ENCODE peak calls at places on chromosomes 5 and 9, in four cellular contexts. R is K562, C is H1, F is SK-N-SH. E is an unnamed sample.

GRCh38 chr5:1805736-1806135 is 4.5 kb downstream of the NDUFS6 start:
- DNase-seq in R (no peak), F (no peak), C (no peak), E (no peak)

GRCh38 chr5:172715421-172715780 is 55.6 kb downstream of the DUSP1 start:
- DNase-seq in R (no peak), C (no peak), F (no peak), E (no peak)

GRCh38 chr5:58041884-58042283 is 418.0 kb downstream of the PLK2 start:
- DNase-seq in C (no peak), F (no peak), R (no peak), E (no peak)

GRCh38 chr9:32665101-32665500 is 29.6 kb upstream of the TAF1L start:
- DNase-seq in C (no peak), F (no peak), R (no peak), E (no peak)

GRCh38 chr9:131470581-131470991 is 32.1 kb upstream of the POMT1 start:
- DNase-seq in C (no peak), R (no peak), F (no peak), E (no peak)

GRCh38 chr5:93304851-93305250 is 276.2 kb downstream of the NR2F1-AS1 start:
- DNase-seq in C (no peak), F (no peak), R (no peak), E (no peak)

GRCh38 chr5:90940227-90940995 is 381.8 kb downstream of the ADGRV1 start:
- DNase-seq in C (peak; percentile 9), R (no peak), F (peak; percentile 63), E (peak; percentile 65)

GRCh38 chr5:38548064-38548759 is 8.2 kb downstream of the LIFR start:
- DNase-seq in R (no peak), C (no peak), F (no peak), E (no peak)

GRCh38 chr5:128826290-128826689 is 139.0 kb upstream of the SLC27A6 start:
- DNase-seq in C (no peak), F (no peak), R (no peak), E (no peak)
- TF ChIP-seq TEAD4 in C (no peak), F (no peak), R (no peak), E (no peak)

GRCh38 chr9:34211395-34211794 is 32.6 kb downstream of the UBAP1 start:
- DNase-seq in R (no peak), C (no peak), F (no peak), E (no peak)
- TF ChIP-seq TEAD4 in R (no peak), C (no peak), F (no peak), E (no peak)

DNA sequence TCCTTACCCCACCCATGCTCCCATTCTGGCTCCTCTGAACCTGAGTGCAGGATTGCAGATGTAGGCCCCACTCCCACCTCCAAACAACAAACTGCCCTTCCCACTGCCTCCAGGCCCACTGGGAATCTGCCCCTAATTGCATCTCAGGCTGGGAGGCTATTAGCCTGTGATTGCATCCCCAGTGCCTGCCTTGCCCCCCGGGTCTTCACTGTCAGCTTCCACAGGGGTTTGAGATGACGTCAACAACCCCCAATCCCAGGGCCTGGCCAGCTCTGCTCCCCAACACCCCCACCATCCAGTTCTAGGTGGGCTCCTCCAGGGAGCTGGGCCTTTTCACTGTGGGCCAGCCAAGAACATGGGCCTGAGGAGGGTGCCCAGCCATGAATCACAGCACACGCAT is 91.5 kb downstream of the PCDH1 start:
- DNase-seq in C (no peak), F (no peak), R (no peak), E (no peak)
- TF ChIP-seq TEAD4 in C (no peak), F (no peak), R (no peak), E (no peak)

GRCh38 chr9:113493080-113493615 is 29.6 kb downstream of the RGS3 start:
- DNase-seq in R (no peak), C (no peak), F (no peak), E (no peak)

GRCh38 chr9:113488490-113488889 is 25.0 kb downstream of the RGS3 start:
- DNase-seq in R (no peak), F (no peak), C (no peak), E (no peak)

GRCh38 chr9:113495555-113495954 is 32.0 kb downstream of the RGS3 start:
- DNase-seq in F (no peak), C (no peak), R (no peak), E (no peak)

GRCh38 chr9:113488071-113488470 is 24.5 kb downstream of the RGS3 start:
- DNase-seq in R (no peak), F (no peak), C (no peak), E (no peak)

DNA sequence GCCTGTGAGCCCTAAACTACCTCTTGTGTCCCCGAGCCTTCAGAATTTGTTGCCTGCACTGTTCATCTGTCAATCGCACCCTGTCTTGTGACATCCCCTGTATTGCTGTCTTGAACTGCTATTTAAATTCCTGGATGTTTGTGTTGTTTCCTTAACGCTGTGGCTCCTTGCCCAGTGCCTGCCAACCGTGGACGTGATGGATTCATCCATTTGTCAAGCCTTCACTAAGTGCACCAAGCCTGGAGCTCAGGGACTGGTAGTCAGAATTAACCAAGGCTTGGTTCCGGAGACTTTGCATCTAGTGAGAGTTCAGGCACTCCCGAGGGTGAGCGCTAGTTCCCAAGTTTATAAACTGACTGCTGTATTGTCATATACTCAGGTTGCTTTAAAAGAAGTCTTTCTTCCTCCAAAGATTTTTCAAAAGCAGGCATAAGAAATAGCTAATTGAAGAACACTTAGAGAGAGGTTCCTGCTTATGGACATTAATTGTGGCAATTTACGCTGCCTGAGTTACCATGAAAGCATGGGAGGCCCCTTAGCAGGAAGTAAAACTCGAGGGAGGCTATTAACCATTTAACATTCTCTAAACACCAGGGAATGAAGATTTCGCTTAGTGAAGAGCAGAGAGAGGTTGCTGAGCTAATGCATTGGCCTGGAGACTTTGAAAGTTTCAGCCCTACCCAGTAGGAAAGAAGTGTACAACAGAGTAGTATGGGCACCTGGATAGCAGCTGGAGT is 29.0 kb downstream of the RGS3 start:
- DNase-seq in C (no peak), F (no peak), R (no peak), E (no peak)
- TF ChIP-seq TEAD4 in C (no peak), F (no peak), R (no peak), E (no peak)

GRCh38 chr9:81653240-81653639 is 36.1 kb downstream of the TLE1 start:
- DNase-seq in R (no peak), C (no peak), F (no peak), E (no peak)
- TF ChIP-seq TEAD4 in R (no peak), C (no peak), F (no peak), E (no peak)

DNA sequence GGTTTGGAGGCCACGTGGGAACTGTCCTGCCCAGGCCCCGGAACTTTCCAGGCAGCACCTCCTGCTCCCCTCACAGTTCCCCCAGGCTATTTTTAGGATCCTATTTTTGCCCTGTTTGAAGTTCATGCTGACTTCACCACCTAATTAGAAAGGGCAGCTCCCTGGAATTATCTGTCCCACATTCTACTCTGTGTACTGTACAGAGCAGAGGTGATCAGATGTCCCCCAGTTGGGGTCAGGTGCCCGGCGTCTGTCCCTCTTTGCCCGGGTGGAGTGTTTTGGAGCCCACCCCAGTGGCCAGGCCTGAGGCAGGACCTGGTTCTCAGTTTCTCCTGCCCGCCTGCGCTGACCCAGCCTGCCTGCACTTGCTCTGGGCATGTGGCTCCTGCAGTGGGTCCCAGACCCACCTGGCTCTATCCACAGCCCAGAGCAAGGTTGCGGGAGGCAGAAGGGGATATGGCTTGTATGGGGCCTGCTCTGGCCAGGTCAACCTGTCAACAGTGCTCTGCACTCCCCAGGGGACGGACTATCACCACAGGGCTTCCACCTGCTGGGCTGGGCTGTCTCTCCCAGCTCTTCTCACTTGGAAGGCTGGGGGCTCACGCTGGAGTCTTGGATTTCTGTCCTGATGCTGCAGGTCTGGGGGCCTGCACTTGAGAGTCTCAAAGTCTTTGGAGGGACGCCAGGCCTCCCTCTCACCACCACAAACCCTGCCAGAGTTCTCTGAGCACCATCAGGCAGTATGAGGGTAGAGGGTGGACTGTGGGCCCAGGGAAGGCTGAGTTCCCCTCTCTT is 268.3 kb downstream of the GADD45G start:
- DNase-seq in R (no peak), C (no peak), F (no peak), E (no peak)
- TF ChIP-seq TEAD4 in R (no peak), C (no peak), F (no peak), E (no peak)